ENCODE peak calls at places on chromosomes 4 and X, in six cellular contexts. Q, J, T, E, L and U are unnamed samples.

GRCh38 chr4:25702848-25703247 is 47.2 kb downstream of the SLC34A2 start:
- DNase-seq in Q (no peak), T (no peak), E (no peak), L (no peak), J (peak; percentile 23), U (no peak)

GRCh38 chr4:90328558-90328957 is 201.4 kb downstream of the CCSER1 start:
- DNase-seq in Q (no peak), E (no peak), J (no peak), T (no peak), L (peak; percentile 27), U (peak; percentile 81)

GRCh38 chr4:138182838-138183426 is 59.2 kb downstream of the SLC7A11 start:
- DNase-seq in L (peak; percentile 21), J (peak; percentile 72), T (peak; percentile 56), Q (no peak), E (no peak), U (peak; percentile 20)

GRCh38 chrX:109859673-109860072 is 126.6 kb upstream of the ACSL4 start:
- DNase-seq in E (no peak), T (no peak), L (no peak), Q (no peak), J (no peak), U (no peak)

GRCh38 chr4:73189274-73189810 is 69.3 kb downstream of the ANKRD17 start:
- DNase-seq in J (no peak), Q (no peak), T (no peak), E (no peak), L (no peak), U (no peak)

GRCh38 chr4:71270901-71271300 is 67.9 kb upstream of the SLC4A4 start:
- DNase-seq in T (peak; percentile 29), L (peak; percentile 31), E (no peak), J (no peak), Q (peak; percentile 33), U (no peak)

GRCh38 chr4:99615210-99615834 is 40.7 kb downstream of the MTTP start:
- DNase-seq in L (no peak), Q (no peak), E (no peak), J (no peak), T (no peak), U (no peak)

GRCh38 chr4:127410201-127410600 is 222.6 kb upstream of the INTU start:
- DNase-seq in T (no peak), J (no peak), L (no peak), E (no peak), Q (no peak), U (peak; percentile 34)

GRCh38 chr4:20327808-20328207 is 76.1 kb downstream of the SLIT2 start:
- DNase-seq in J (no peak), T (no peak), Q (no peak), L (no peak), E (no peak), U (no peak)

GRCh38 chr4:25861422-25861926 is 1.3 kb downstream of the SEL1L3 start:
- DNase-seq in E (no peak), T (no peak), J (no peak), Q (no peak), L (no peak), U (no peak)

GRCh38 chr4:77861500-77861899 is 1.1 kb upstream of the MRPL1 start:
- DNase-seq in L (no peak), J (no peak), Q (no peak), T (peak; percentile 3), E (no peak), U (no peak)

GRCh38 chrX:130523460-130524394 is 121.9 kb downstream of the RBMX2 start:
- DNase-seq in T (no peak), L (peak; percentile 47), E (peak; percentile 12), J (peak; percentile 17), Q (peak; percentile 46), U (peak; percentile 77)

GRCh38 chrX:18674788-18675735 is 3.2 kb upstream of the RS1 start:
- DNase-seq in L (peak; percentile 76), Q (peak; percentile 74), E (peak; percentile 38), T (peak; percentile 58), J (peak; percentile 76), U (peak; percentile 75)

GRCh38 chr4:60923075-60923474 is 277.1 kb upstream of the ADGRL3 start:
- DNase-seq in Q (no peak), E (no peak), L (no peak), T (no peak), J (no peak), U (no peak)

GRCh38 chr4:25441519-25442117 is 64.6 kb downstream of the ANAPC4 start:
- DNase-seq in E (peak; percentile 22), T (peak; percentile 44), L (peak; percentile 48), J (peak; percentile 43), Q (peak; percentile 68), U (peak; percentile 81)

GRCh38 chr4:104418313-104418712 is 76.4 kb downstream of the CXXC4 start:
- DNase-seq in Q (no peak), T (no peak), J (no peak), E (no peak), L (no peak), U (no peak)

GRCh38 chr4:153483432-153484418 is 17.6 kb downstream of the TMEM131L start:
- DNase-seq in Q (no peak), E (no peak), J (no peak), L (no peak), T (no peak), U (no peak)

GRCh38 chrX:14753436-14753835 is 119.4 kb downstream of the FANCB start:
- DNase-seq in T (no peak), L (no peak), E (no peak), J (no peak), Q (no peak), U (no peak)

GRCh38 chrX:155329293-155329692 is 5.1 kb downstream of the CLIC2 start:
- DNase-seq in L (no peak), E (no peak), Q (no peak), T (no peak), J (no peak), U (no peak)

GRCh38 chr4:4901877-4902276 is 42.4 kb downstream of the MSX1 start:
- DNase-seq in Q (no peak), J (no peak), L (no peak), E (no peak), T (no peak), U (no peak)

GRCh38 chr4:3111461-3111860 is 37.0 kb downstream of the HTT start:
- DNase-seq in E (peak; percentile 44), T (no peak), J (no peak), L (no peak), Q (no peak), U (no peak)

GRCh38 chr4:40212674-40213504 is 16.1 kb downstream of the RHOH start:
- DNase-seq in Q (no peak), J (no peak), E (no peak), T (no peak), L (no peak), U (no peak)

GRCh38 chrX:72027914-72028307 is 103.8 kb downstream of the RTL5 start:
- DNase-seq in J (no peak), T (no peak), Q (no peak), E (no peak), L (no peak), U (no peak)

GRCh38 chrX:150411656-150412055 is 48.5 kb downstream of the MAMLD1 start:
- DNase-seq in E (no peak), J (no peak), Q (no peak), T (no peak), L (no peak), U (no peak)

GRCh38 chrX:16786791-16787735 is 797 bp downstream of the TXLNG start:
- DNase-seq in L (peak; percentile 24), T (no peak), J (peak; percentile 14), E (no peak), Q (no peak), U (no peak)

GRCh38 chrX:40580537-40581332 is at the start of gene ATP6AP2:
- DNase-seq in Q (peak; percentile 91), T (peak; percentile 89), L (peak; percentile 94), E (peak; percentile 50), J (peak; percentile 85), U (peak; percentile 94)
- TF ChIP-seq POLR2A in Q (no peak), T (peak; percentile 45), L (peak; percentile 75), E (peak; percentile 88), J (peak; percentile 26), U (no peak)

DNA sequence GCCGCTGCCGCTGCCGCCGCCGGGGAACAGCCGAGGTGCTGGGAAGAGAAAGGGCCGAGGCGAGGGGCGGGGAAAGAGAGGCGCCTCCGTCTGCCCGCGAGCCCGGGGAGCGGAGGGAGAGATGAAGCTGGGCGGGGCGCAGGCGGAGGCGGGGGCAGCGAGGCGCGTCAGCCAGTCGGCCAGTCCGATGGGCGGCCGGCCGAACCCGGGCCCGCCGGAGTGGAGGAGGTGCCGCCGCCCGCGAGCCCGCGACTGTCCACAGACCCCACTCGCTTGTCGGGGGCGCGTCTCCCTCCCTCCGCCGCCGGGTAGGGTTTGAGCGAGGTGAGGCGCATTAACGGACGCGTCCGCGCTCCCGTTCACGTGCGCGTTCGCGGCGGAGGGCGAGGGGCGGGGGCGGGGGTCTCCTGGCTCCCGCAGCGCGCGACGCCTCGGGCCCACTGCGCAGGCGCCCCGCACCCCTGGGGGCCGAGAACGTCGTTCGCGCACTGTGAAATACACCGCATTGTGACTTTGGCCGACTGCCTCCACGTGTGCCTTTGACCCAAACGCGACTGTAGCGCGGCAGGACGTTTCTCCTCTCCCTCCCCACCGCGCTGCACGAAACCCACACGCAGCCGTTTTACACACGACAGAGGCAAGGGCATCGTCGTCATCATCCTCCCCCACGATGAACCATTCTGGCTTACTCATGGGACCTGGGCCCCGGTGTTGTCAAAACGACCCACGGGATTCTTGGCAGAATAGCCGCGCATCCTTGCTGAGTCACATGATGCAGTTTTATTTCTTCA is at the start of gene NUDT11:
- DNase-seq in L (peak; percentile 54), T (no peak), J (peak; percentile 18), E (peak; percentile 2), Q (peak; percentile 38), U (peak; percentile 83)
- TF ChIP-seq POLR2A in L (no peak), T (no peak), J (no peak), E (no peak), Q (no peak), U (no peak)

DNA sequence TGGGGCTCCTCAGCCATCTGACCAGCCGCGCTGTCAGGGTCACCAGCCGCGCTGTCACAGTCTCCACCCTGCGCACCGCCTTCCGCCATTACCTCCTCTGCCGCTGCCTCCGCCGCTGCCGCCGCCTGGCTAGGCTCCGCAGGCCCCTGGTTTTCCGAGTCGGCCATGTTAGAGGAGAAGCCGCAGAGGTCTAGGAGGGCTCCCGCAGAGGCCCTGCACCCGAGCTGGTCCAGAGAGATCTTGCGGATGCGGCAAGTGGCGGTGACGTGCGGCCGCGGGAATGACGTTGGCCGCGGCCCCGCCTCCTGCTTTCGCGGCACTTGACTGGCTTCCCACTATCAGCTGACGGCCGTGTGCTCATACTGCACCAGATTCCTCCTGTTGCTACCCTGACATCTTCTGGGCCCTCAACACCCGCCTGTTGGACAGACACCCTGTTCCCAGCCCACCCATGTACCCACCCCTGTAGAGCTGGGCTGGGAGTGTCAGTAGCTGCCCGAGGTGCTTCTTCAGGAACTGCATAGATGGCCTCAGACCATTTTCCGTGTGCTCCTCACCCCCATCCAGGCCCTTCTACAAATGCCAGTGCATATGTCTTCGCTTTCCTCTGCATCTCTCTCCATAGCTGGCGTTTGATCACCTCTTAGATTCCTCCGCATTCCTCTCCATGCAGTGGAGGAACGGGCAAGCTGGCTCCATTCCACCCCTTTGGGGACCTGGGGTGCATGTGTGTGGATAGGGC is at the start of gene NAP1L5:
- DNase-seq in L (peak; percentile 62), T (no peak), Q (peak; percentile 62), E (no peak), J (peak; percentile 55), U (peak; percentile 81)
- TF ChIP-seq POLR2A in L (no peak), T (no peak), Q (no peak), E (peak; percentile 32), J (peak; percentile 28), U (no peak)

GRCh38 chrX:54529559-54530357 is at the start of gene GNL3L:
- DNase-seq in E (peak; percentile 33), Q (peak; percentile 87), J (peak; percentile 77), T (peak; percentile 70), L (peak; percentile 91), U (peak; percentile 90)
- TF ChIP-seq POLR2A in E (no peak), Q (no peak), J (no peak), T (peak; percentile 67), L (no peak), U (no peak)

GRCh38 chrX:49073641-49074575 is at the start of gene PRAF2:
- DNase-seq in J (peak; percentile 89), T (no peak), L (peak; percentile 90), E (peak; percentile 60), Q (peak; percentile 93), U (peak; percentile 95)
- TF ChIP-seq POLR2A in J (no peak), T (no peak), L (no peak), E (peak; percentile 81), Q (no peak), U (no peak)